ENCODE peak calls at places on chromosome 10, in six cellular contexts. K is HepG2, V is A549, M is K562, Z is GM12878, T is endothelial cell of umbilical vein. A is an unnamed sample.

GRCh38 chr10:126905776-126906703 is 812 bp downstream of the DOCK1 start:
- DNase-seq in K (peak; percentile 41), V (peak; percentile 36), M (no peak), Z (no peak), T (peak; percentile 45), A (no peak)

GRCh38 chr10:17053513-17053912 is 76.1 kb downstream of the CUBN start:
- DNase-seq in K (no peak), V (no peak), M (no peak), Z (no peak), T (no peak), A (no peak)

GRCh38 chr10:60203993-60204618 is 185.6 kb downstream of the ANK3 start:
- DNase-seq in K (peak; percentile 5), V (peak; percentile 10), M (peak; percentile 35), Z (no peak), T (peak; percentile 48), A (peak; percentile 44)

GRCh38 chr10:8633909-8634308 is 579.4 kb downstream of the GATA3 start:
- DNase-seq in K (no peak), V (no peak), M (no peak), Z (no peak), T (no peak), A (no peak)

GRCh38 chr10:50216894-50217293 is 34.4 kb downstream of the ASAH2 start:
- DNase-seq in K (peak; percentile 46), V (no peak), M (no peak), Z (no peak), T (no peak), A (peak; percentile 85)

GRCh38 chr10:60570272-60570865 is 180.7 kb upstream of the ANK3 start:
- DNase-seq in K (no peak), V (no peak), M (no peak), Z (no peak), T (no peak), A (no peak)

GRCh38 chr10:74109452-74109851 is 41.2 kb downstream of the AP3M1 start:
- DNase-seq in K (no peak), V (no peak), M (no peak), Z (no peak), T (no peak), A (no peak)

GRCh38 chr10:70742537-70743429 is 42.4 kb downstream of the TBATA start:
- DNase-seq in K (peak; percentile 57), V (no peak), M (peak; percentile 86), Z (no peak), T (peak; percentile 59), A (peak; percentile 35)

GRCh38 chr10:46516660-46517416 is 39.6 kb downstream of the GPRIN2 start:
- DNase-seq in K (no peak), V (peak; percentile 97), M (no peak), Z (no peak), T (peak; percentile 70), A (no peak)

GRCh38 chr10:79192677-79193003 is 123.9 kb downstream of the ZMIZ1 start:
- DNase-seq in K (no peak), V (no peak), M (no peak), Z (no peak), T (peak; percentile 42), A (no peak)

GRCh38 chr10:72315611-72316385 is 38.9 kb downstream of the DNAJB12 start:
- DNase-seq in K (no peak), V (no peak), M (no peak), Z (no peak), T (peak; percentile 78), A (peak; percentile 49)

GRCh38 chr10:71302451-71302850 is 16.6 kb upstream of the SLC29A3 start:
- DNase-seq in K (no peak), V (no peak), M (no peak), Z (no peak), T (no peak), A (no peak)

GRCh38 chr10:69375307-69376151 is 41.2 kb downstream of the TACR2 start:
- DNase-seq in K (no peak), V (no peak), M (peak; percentile 61), Z (no peak), T (no peak), A (no peak)

GRCh38 chr10:93488956-93489528 is 6.9 kb upstream of the MYOF start:
- DNase-seq in K (no peak), V (no peak), M (no peak), Z (no peak), T (peak; percentile 59), A (no peak)

GRCh38 chr10:122859527-122859926 is 13.9 kb upstream of the CUZD1 start:
- DNase-seq in K (no peak), V (no peak), M (no peak), Z (no peak), T (no peak), A (no peak)

GRCh38 chr10:51786684-51787035 is 87.3 kb upstream of the CSTF2T start:
- DNase-seq in K (no peak), V (no peak), M (no peak), Z (no peak), T (no peak), A (no peak)

GRCh38 chr10:114856544-114857287 is 35.1 kb downstream of the FHIP2A start:
- DNase-seq in K (no peak), V (no peak), M (no peak), Z (no peak), T (peak; percentile 81), A (no peak)

GRCh38 chr10:55174419-55174818 is 373.4 kb upstream of the PCDH15 start:
- DNase-seq in K (peak; percentile 8), V (no peak), M (no peak), Z (no peak), T (no peak), A (no peak)

GRCh38 chr10:16828114-16828568 is 10.9 kb upstream of the RSU1 start:
- DNase-seq in K (peak; percentile 69), V (peak; percentile 22), M (peak; percentile 32), Z (peak; percentile 48), T (peak; percentile 93), A (peak; percentile 72)

GRCh38 chr10:70555371-70555770 is 47.2 kb downstream of the PRF1 start:
- DNase-seq in K (no peak), V (no peak), M (no peak), Z (no peak), T (no peak), A (no peak)

GRCh38 chr10:63651864-63652263 is 130.7 kb downstream of the REEP3 start:
- DNase-seq in K (no peak), V (no peak), M (no peak), Z (no peak), T (no peak), A (no peak)

GRCh38 chr10:99685232-99686041 is 26.1 kb downstream of the ENTPD7 start:
- DNase-seq in K (no peak), V (no peak), M (peak; percentile 21), Z (peak; percentile 43), T (peak; percentile 33), A (peak; percentile 91)

GRCh38 chr10:3452234-3452633 is 279.7 kb upstream of the PITRM1 start:
- DNase-seq in K (no peak), V (no peak), M (no peak), Z (no peak), T (peak; percentile 85), A (no peak)

GRCh38 chr10:31999261-31999660 is 57.0 kb downstream of the KIF5B start:
- DNase-seq in K (no peak), V (no peak), M (no peak), Z (no peak), T (no peak), A (no peak)

GRCh38 chr10:43295436-43295835 is 28.6 kb upstream of the RASGEF1A start:
- DNase-seq in K (no peak), V (no peak), M (no peak), Z (no peak), T (no peak), A (no peak)

GRCh38 chr10:3820255-3820654 is 35.2 kb upstream of the KLF6 start:
- DNase-seq in K (no peak), V (no peak), M (no peak), Z (no peak), T (no peak), A (no peak)

GRCh38 chr10:133281628-133282372 is 5.1 kb upstream of the ADAM8 start:
- DNase-seq in K (no peak), V (no peak), M (no peak), Z (no peak), T (no peak), A (no peak)
- TF ChIP-seq MYC in K (no peak), V (no peak), M (no peak), Z (no peak), T (no peak), A (no peak)

GRCh38 chr10:121828045-121828444 is 99.8 kb downstream of the ATE1 start:
- DNase-seq in K (no peak), V (no peak), M (no peak), Z (no peak), T (no peak), A (no peak)
- TF ChIP-seq MYC in K (no peak), V (no peak), M (no peak), Z (no peak), T (no peak), A (no peak)

GRCh38 chr10:35027567-35027966 is 62.6 kb downstream of the CUL2 start:
- DNase-seq in K (peak; percentile 12), V (no peak), M (no peak), Z (no peak), T (peak; percentile 63), A (peak; percentile 46)

DNA sequence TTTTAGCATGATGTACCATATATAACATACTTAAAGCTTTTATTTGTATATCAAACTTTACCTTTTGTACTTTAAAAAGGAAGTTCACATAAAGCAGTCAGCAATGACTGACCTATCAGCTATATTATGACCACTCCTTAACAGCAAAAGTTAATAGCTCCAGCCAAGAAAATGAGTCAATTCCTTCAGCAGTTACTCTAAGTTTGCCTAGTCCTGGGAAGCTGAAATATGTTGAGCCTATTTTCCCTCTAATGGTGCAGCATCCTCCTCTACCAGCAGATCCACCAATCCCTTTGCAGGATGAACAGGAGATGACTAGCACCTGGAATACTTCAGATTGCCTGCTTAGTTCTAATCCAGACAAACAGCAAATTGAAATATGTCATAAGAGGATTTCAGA is 64.2 kb downstream of the CUL2 start:
- DNase-seq in K (no peak), V (no peak), M (no peak), Z (no peak), T (no peak), A (no peak)
- TF ChIP-seq MYC in K (no peak), V (no peak), M (no peak), Z (no peak), T (no peak), A (no peak)

GRCh38 chr10:11886138-11886474 is 63.0 kb downstream of the PROSER2 start:
- DNase-seq in K (no peak), V (no peak), M (no peak), Z (no peak), T (no peak), A (no peak)

GRCh38 chr10:11885437-11886137 is 62.4 kb downstream of the PROSER2 start:
- DNase-seq in K (no peak), V (no peak), M (no peak), Z (no peak), T (no peak), A (no peak)

GRCh38 chr10:11887381-11888227 is 64.4 kb downstream of the PROSER2 start:
- DNase-seq in K (no peak), V (no peak), M (no peak), Z (no peak), T (no peak), A (no peak)

GRCh38 chr10:11884706-11885423 is 61.7 kb downstream of the PROSER2 start:
- DNase-seq in K (no peak), V (no peak), M (no peak), Z (no peak), T (no peak), A (no peak)

DNA sequence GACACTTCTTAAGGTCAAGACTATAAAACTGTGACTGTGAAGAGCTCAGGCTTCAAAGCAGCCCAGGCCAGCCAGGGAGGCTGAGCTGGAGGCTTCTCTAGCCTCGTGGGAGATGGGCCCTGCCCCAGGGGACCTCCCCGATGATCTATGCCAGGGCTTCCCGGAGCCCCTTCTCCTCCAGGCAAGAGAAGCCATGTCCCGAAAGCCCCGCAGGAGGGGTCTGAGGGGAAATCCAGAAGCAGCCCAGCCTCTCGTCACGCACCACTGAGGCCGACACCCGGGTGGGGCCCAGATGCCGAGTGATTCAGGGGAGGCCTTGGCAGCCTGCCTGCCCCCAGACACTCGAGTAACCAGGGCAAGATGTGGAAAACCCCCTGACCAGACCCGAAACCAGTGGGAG is 63.7 kb downstream of the PROSER2 start:
- DNase-seq in K (no peak), V (no peak), M (no peak), Z (peak; percentile 43), T (no peak), A (no peak)
- TF ChIP-seq MYC in K (no peak), V (no peak), M (no peak), Z (no peak), T (no peak), A (no peak)